ENCODE peak calls at places on chromosome 5, in five cellular contexts. C is left colon; E is amniotic epithelial cell; R is bronchial epithelial cell; Z is stimulated activated CD4-positive, alpha-beta T cell treated with anti-CD3 and anti-CD28 coated beads, TNF-alpha, amount 100 ng/mL, for 24 hours. N is an unnamed sample.

GRCh38 chr5:62587737-62588136 is 9.1 kb downstream of the LRRC70 start:
- DNase-seq in C (no peak), E (peak), R (no peak), Z (no peak), N (no peak)

GRCh38 chr5:149054416-149054815 is 8.4 kb downstream of the SH3TC2 start:
- DNase-seq in C (no peak), E (no peak), R (no peak), Z (no peak), N (no peak)

GRCh38 chr5:149902177-149902576 is 42.4 kb downstream of the PDE6A start:
- DNase-seq in C (no peak), E (no peak), R (no peak), Z (no peak), N (no peak)

GRCh38 chr5:91128604-91129003 is 254.5 kb downstream of the ARRDC3 start:
- DNase-seq in C (no peak), E (no peak), R (peak), Z (no peak), N (no peak)

GRCh38 chr5:535781-536698 is 11.8 kb upstream of the SLC9A3 start:
- DNase-seq in C (peak), E (no peak), R (no peak), Z (no peak), N (no peak)

GRCh38 chr5:5351288-5352089 is 71.0 kb upstream of the ICE1 start:
- DNase-seq in C (no peak), E (peak), R (no peak), Z (no peak), N (no peak)

GRCh38 chr5:180976518-180976917 is 12.1 kb upstream of the BTNL3 start:
- DNase-seq in C (no peak), E (no peak), R (peak), Z (no peak), N (peak)

GRCh38 chr5:151461312-151461711 is 13.9 kb downstream of the SLC36A1 start:
- DNase-seq in C (no peak), E (no peak), R (no peak), Z (no peak), N (no peak)

GRCh38 chr5:34866989-34867471 is 28.1 kb downstream of the TTC23L start:
- DNase-seq in C (no peak), E (no peak), R (no peak), Z (no peak), N (no peak)

GRCh38 chr5:160369990-160370712 is at the start of gene C1QTNF2:
- DNase-seq in C (peak), E (peak), R (peak), Z (no peak), N (peak)

GRCh38 chr5:39283231-39283818 is 64.0 kb upstream of the FYB1 start:
- DNase-seq in C (no peak), E (peak), R (peak), Z (peak), N (peak)

GRCh38 chr5:108727639-108728565 is 19.8 kb upstream of the FER start:
- DNase-seq in C (peak), E (peak), R (peak), Z (peak), N (peak)

GRCh38 chr5:173688708-173689107 is 72.3 kb upstream of the BOD1 start:
- DNase-seq in C (no peak), E (peak), R (no peak), Z (no peak), N (no peak)

GRCh38 chr5:7478459-7478858 is 82.5 kb downstream of the ADCY2 start:
- DNase-seq in C (no peak), E (no peak), R (no peak), Z (no peak), N (peak)

N was measured in small intestine.